ENCODE peak calls at places on chromosomes 2 and 18, in ten cellular contexts. N is GM04503; Q is AG04450; X is CD8-positive, alpha-beta memory T cell; L is small intestine; C is trophoblast cell; E is stimulated activated CD8-positive, alpha-beta memory T cell treated with anti-CD3 and anti-CD28 coated beads, Interleukin-2, amount 100 ng/mL, for 48 hours; I is NAMALWA; B is hippocampal formation; M is NB4. J is an unnamed sample.

GRCh38 chr2:128536925-128537620 is 218.4 kb upstream of the HS6ST1 start:
- DNase-seq in X (no peak), E (peak; percentile 17), N (peak; percentile 66), Q (peak; percentile 97), L (no peak), I (no peak), M (peak; percentile 92), B (no peak), C (no peak), J (no peak)

GRCh38 chr2:149650006-149650405 is 62.4 kb upstream of the MMADHC start:
- DNase-seq in E (no peak), L (peak; percentile 19), M (no peak), B (no peak), N (no peak), X (no peak), Q (no peak), C (no peak), I (no peak), J (no peak)

GRCh38 chr2:217218269-217219140 is 358.6 kb upstream of the TNP1 start:
- DNase-seq in Q (no peak), N (no peak), E (no peak), L (no peak), M (peak; percentile 96), B (no peak), I (peak; percentile 6), X (no peak), C (no peak), J (no peak)

GRCh38 chr2:237179161-237179560 is 93.5 kb downstream of the COPS8 start:
- DNase-seq in Q (no peak), L (no peak), X (no peak), I (no peak), E (no peak), C (no peak), M (no peak), N (no peak), B (no peak), J (no peak)

GRCh38 chr2:54480025-54480424 is 23.9 kb downstream of the SPTBN1 start:
- DNase-seq in N (no peak), X (no peak), Q (no peak), C (no peak), I (no peak), L (peak; percentile 9), B (no peak), E (no peak), M (no peak), J (peak; percentile 32)

GRCh38 chr2:182553483-182553882 is 126.6 kb upstream of the PDE1A start:
- DNase-seq in L (no peak), E (no peak), I (no peak), N (no peak), X (no peak), Q (no peak), M (no peak), B (no peak), C (peak; percentile 56), J (no peak)

GRCh38 chr2:75466708-75467311 is 93.9 kb downstream of the EVA1A start:
- DNase-seq in Q (no peak), X (no peak), L (peak; percentile 53), N (no peak), C (peak; percentile 76), B (no peak), E (peak; percentile 5), I (peak; percentile 45), M (peak; percentile 37), J (no peak)

GRCh38 chr18:38038242-38038641 is 472.6 kb upstream of the CELF4 start:
- DNase-seq in B (no peak), C (no peak), N (no peak), Q (no peak), M (no peak), X (no peak), E (no peak), L (no peak), I (no peak), J (no peak)

GRCh38 chr2:127884436-127884835 is 1.3 kb downstream of the AMMECR1L start:
- DNase-seq in E (no peak), I (no peak), C (no peak), M (no peak), Q (peak; percentile 32), N (peak; percentile 44), X (no peak), L (peak; percentile 14), B (no peak), J (no peak)